ENCODE peak calls at places on chromosomes 12 and 14, in ten cellular contexts. B, J, I, W, C, D, A, G, T and E are unnamed samples. For H3K4me1, H3K9me3 and H3K36me3, the result is how much of the 10 kb centered on the place peaks cover.

GRCh38 chr14:90263748-90264449 is 7.5 kb downstream of the PSMC1 start:
- DNase-seq in J (no peak), I (no peak), C (no peak), D (no peak), G (no peak), T (no peak), A (no peak), B (no peak), W (no peak), E (peak)

GRCh38 chr12:124834822-124835221 is 28.8 kb downstream of the SCARB1 start:
- DNase-seq in I (no peak), C (no peak), A (no peak), D (no peak), G (no peak), J (no peak), T (no peak), W (no peak), B (no peak), E (no peak)

GRCh38 chr12:88684610-88685009 is 104.3 kb upstream of the KITLG start:
- DNase-seq in T (no peak), I (no peak), C (no peak), B (no peak), J (no peak), A (no peak), G (no peak), D (no peak), W (no peak), E (no peak)

GRCh38 chr12:90858261-90858660 is 96.7 kb downstream of the CCER1 start:
- DNase-seq in C (no peak), B (peak), W (no peak), D (no peak), A (no peak), I (peak), T (peak), G (no peak), J (no peak), E (no peak)

GRCh38 chr12:75889214-75889613 is 142.4 kb downstream of the PHLDA1 start:
- DNase-seq in C (no peak), G (no peak), D (no peak), J (no peak), A (no peak), I (peak), T (no peak), B (no peak), W (no peak), E (no peak)

GRCh38 chr14:59189281-59189821 is 884 bp downstream of the DAAM1 start:
- DNase-seq in G (no peak), C (peak), I (peak), J (no peak), A (peak), B (peak), D (no peak), T (peak), W (peak), E (peak)

GRCh38 chr14:60721331-60722162 is 2.6 kb downstream of the SIX4 start:
- DNase-seq in G (peak), B (peak), C (peak), W (peak), D (no peak), T (peak), A (peak), J (no peak), I (peak), E (peak)

GRCh38 chr12:50647479-50647878 is 116.4 kb upstream of the ATF1 start:
- DNase-seq in G (no peak), W (no peak), I (peak), D (no peak), J (no peak), C (no peak), B (no peak), T (peak), A (no peak), E (no peak)

GRCh38 chr12:69655616-69656336 is 43.3 kb downstream of the BEST3 start:
- DNase-seq in B (peak), A (no peak), C (no peak), D (no peak), J (no peak), T (no peak), W (no peak), I (peak), G (no peak), E (no peak)

GRCh38 chr12:3698218-3698974 is 54.5 kb downstream of the CRACR2A start:
- DNase-seq in D (no peak), I (peak), T (no peak), J (no peak), W (no peak), C (no peak), G (no peak), B (no peak), A (no peak), E (no peak)

GRCh38 chr14:22838631-22839041 is 2.3 kb downstream of the MMP14 start:
- DNase-seq in D (no peak), C (no peak), A (no peak), J (no peak), I (peak), B (no peak), G (no peak), W (no peak), T (no peak), E (no peak)

GRCh38 chr12:115973968-115974765 is 303.3 kb downstream of the MED13L start:
- DNase-seq in C (no peak), I (no peak), B (no peak), T (no peak), D (no peak), A (no peak), J (no peak), G (no peak), W (no peak), E (no peak)

GRCh38 chr12:32455607-32456063 is 56.3 kb downstream of the FGD4 start:
- DNase-seq in T (no peak), C (no peak), G (no peak), B (peak), J (peak), D (no peak), W (no peak), I (peak), A (no peak), E (no peak)

GRCh38 chr14:85468815-85469214 is 61.1 kb upstream of the FLRT2 start:
- DNase-seq in T (no peak), W (no peak), G (no peak), A (no peak), I (peak), D (no peak), B (no peak), C (no peak), J (no peak), E (no peak)

GRCh38 chr12:42447371-42447786 is 121.4 kb downstream of the PPHLN1 start:
- DNase-seq in I (no peak), T (no peak), B (no peak), J (no peak), D (no peak), C (no peak), G (no peak), A (peak), W (no peak), E (no peak)

GRCh38 chr14:95134304-95134933 is 22.9 kb downstream of the DICER1 start:
- DNase-seq in B (no peak), I (peak), T (no peak), A (no peak), W (no peak), D (no peak), G (no peak), C (no peak), J (no peak), E (no peak)

GRCh38 chr14:94387051-94388026 is 1.1 kb downstream of the SERPINA1 start:
- DNase-seq in W (no peak), B (no peak), C (no peak), A (no peak), G (no peak), J (no peak), I (no peak), T (no peak), D (no peak), E (no peak)

GRCh38 chr12:53053223-53054111 is 3.6 kb downstream of the TNS2 start:
- DNase-seq in C (no peak), D (no peak), A (peak), J (no peak), G (no peak), T (peak), I (peak), B (peak), W (peak), E (peak)

GRCh38 chr12:124573839-124574786 is 6.7 kb upstream of the NCOR2 start:
- DNase-seq in I (no peak), T (no peak), A (no peak), C (no peak), D (no peak), J (no peak), W (no peak), G (no peak), B (no peak), E (no peak)

GRCh38 chr14:35121026-35121886 is 534 bp downstream of the PPP2R3C start:
- DNase-seq in I (no peak), W (no peak), T (peak), J (no peak), D (no peak), B (no peak), C (no peak), G (no peak), A (no peak), E (no peak)

GRCh38 chr12:14365294-14366210 is at the start of gene ATF7IP:
- DNase-seq in I (peak), J (peak), C (peak), A (peak), G (peak), D (peak), W (peak), B (peak), T (peak), E (peak)

GRCh38 chr12:9707864-9708808 is 24.8 kb downstream of the CLECL1 start:
- DNase-seq in C (peak), T (peak), J (peak), A (peak), G (no peak), I (peak), D (no peak), B (peak), W (peak), E (peak)

GRCh38 chr12:91441236-91441635 is 258.6 kb upstream of the DCN start:
- DNase-seq in A (no peak), D (no peak), B (no peak), I (no peak), T (no peak), G (no peak), J (no peak), C (no peak), W (no peak), E (no peak)

GRCh38 chr12:51521554-51522276 is 69.3 kb upstream of the SCN8A start:
- DNase-seq in J (no peak), D (no peak), I (no peak), W (no peak), T (no peak), A (no peak), G (no peak), B (no peak), C (no peak), E (no peak)

GRCh38 chr14:20794644-20795369 is 7.8 kb downstream of the RNASE1 start:
- DNase-seq in I (no peak), W (no peak), A (no peak), T (no peak), G (no peak), C (no peak), D (no peak), B (no peak), J (no peak), E (no peak)

GRCh38 chr12:72390146-72390545 is 118.0 kb downstream of the TRHDE start:
- DNase-seq in B (no peak), C (no peak), A (no peak), T (no peak), D (no peak), J (no peak), W (no peak), I (no peak), G (no peak), E (no peak)

GRCh38 chr12:1533205-1533601 is 61.2 kb downstream of the FBXL14 start:
- DNase-seq in T (no peak), W (no peak), B (no peak), I (no peak), C (no peak), G (no peak), J (no peak), D (no peak), A (no peak), E (peak)

GRCh38 chr12:28568083-28568482 is 377.8 kb downstream of the CCDC91 start:
- DNase-seq in C (peak), W (no peak), J (no peak), T (no peak), G (no peak), I (peak), B (no peak), D (no peak), A (no peak), E (no peak)

GRCh38 chr12:76384560-76384959 is 36.3 kb upstream of the BBS10 start:
- DNase-seq in I (no peak), T (no peak), W (no peak), B (no peak), D (no peak), A (no peak), C (no peak), J (no peak), G (no peak), E (no peak)

GRCh38 chr12:9115731-9116689 is at the start of gene A2M:
- DNase-seq in I (no peak), W (peak), J (no peak), A (no peak), B (peak), T (no peak), D (no peak), C (no peak), G (peak), E (no peak)

GRCh38 chr14:81125536-81125935 is 95.2 kb downstream of the GTF2A1 start:
- DNase-seq in J (no peak), G (no peak), C (no peak), D (no peak), B (no peak), A (no peak), I (no peak), T (no peak), W (no peak), E (no peak)

GRCh38 chr14:81127785-81128184 is 93.0 kb downstream of the GTF2A1 start:
- DNase-seq in T (no peak), W (no peak), C (no peak), A (no peak), B (no peak), D (no peak), G (no peak), J (no peak), I (no peak), E (no peak)

DNA sequence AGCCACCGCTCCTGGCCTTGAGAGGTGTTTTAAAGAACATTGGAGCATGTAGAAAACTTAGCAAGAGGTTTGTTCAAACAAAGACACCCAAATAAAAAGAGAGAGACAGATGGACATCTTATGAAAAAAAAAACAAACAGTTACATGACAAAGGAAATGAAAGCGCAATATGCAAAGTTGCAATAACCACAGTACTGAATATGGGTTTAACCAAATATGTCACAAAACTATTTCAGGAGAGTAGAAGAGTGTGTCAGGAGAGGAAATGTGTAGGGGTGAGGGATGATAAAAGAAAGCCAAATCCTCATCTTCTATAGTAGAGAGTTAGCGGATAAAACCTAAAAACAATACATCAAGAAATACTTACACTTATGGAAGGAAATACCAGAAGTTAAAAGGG is 98.4 kb downstream of the GTF2A1 start:
- DNase-seq in B (no peak), I (no peak), W (no peak), D (no peak), T (no peak), J (no peak), G (no peak), A (no peak), C (no peak), E (no peak)
- H3K4me1 ChIP-seq in B (under half), I (under half), W (under half), D (under half), T (under half), J (under half), G (under half), A (under half), C (under half), E (under half)

GRCh38 chr14:41418851-41419250 is 187.8 kb upstream of the LRFN5 start:
- DNase-seq in J (no peak), T (no peak), G (no peak), W (no peak), B (no peak), A (no peak), C (no peak), I (no peak), D (no peak), E (no peak)
- H3K9me3 ChIP-seq in J (under half), T (under half), G (under half), W (under half), B (under half), A (under half), C (under half), I (under half), D (under half), E (under half)

DNA sequence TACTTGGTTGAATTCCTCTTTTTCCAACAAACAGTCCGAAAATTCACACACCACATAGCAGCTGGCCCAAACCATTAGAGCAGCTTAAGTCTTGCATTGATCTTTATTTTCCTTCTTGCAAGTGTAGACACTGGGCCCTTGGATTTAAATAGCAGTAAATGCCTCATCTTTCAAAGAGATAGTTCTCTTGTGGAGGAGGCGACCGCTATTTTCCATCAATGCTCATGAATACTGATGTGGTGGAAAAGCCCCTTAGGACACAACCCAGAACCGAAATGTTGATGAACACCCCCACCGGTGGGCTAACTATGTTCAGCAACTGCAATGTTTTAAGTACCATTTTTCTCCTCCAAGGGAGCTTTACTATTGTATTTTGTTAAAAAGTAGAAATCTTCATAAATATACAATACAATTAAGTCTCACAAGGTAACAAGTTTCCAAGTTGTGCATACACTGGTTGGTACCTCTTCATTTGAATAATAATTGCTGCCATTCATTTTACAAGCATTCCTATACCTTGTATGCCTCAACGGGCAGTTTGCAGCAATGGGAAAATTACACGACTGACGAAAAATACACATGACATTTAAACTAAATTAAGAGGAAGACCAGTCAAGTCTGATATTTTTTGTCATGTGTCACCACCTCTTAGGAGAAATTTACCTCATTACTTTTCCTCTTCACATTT is 18.0 kb downstream of the NIN start:
- DNase-seq in T (no peak), A (no peak), I (no peak), J (no peak), G (no peak), W (no peak), B (no peak), D (peak), C (no peak), E (no peak)
- H3K36me3 ChIP-seq in T (under half), A (under half), I (under half), J (under half), G (under half), W (under half), B (under half), D (under half), C (under half), E (under half)

DNA sequence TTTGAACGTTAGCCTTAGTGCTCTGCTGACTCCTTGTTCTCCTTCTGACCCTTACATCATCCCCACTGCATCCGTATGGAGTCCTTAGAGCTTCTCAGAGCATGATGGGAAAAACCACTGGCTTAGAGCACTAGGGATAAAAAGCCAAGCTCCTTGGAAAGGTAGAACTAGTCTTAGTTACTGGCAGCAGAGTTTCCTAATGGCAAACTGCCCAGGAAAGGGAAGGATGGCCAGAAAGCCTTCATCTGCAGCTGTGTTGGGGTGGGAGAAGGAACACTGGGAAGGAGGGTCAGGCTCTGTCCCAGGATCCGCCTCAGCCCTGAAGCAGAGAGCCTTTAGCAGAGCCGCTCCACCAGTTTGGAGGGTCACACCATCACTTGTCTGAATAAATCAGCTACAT is 18.8 kb upstream of the GALNT8 start:
- DNase-seq in J (no peak), A (no peak), W (peak), B (no peak), I (no peak), T (no peak), D (peak), G (no peak), C (peak), E (no peak)
- H3K4me1 ChIP-seq in J (under half), A (under half), W (under half), B (under half), I (under half), T (under half), D (under half), G (under half), C (under half), E (under half)

GRCh38 chr12:34377243-34378035 is 355.1 kb downstream of the ALG10 start:
- DNase-seq in B (no peak), D (no peak), G (no peak), T (no peak), C (no peak), J (no peak), W (no peak), I (no peak), A (no peak), E (no peak)
- H3K9me3 ChIP-seq in B (under half), D (half or more), G (under half), T (under half), C (under half), J (under half), W (under half), I (half or more), A (half or more), E (under half)